ENCODE peak calls at places on chromosomes 5 and 9, in five cellular contexts. One of them, this sample, is unnamed.

GRCh38 chr5:175772747-175773533 is 98.4 kb upstream of the CPLX2 start:
- DNase-seq in activated effector memory CD4-positive, alpha-beta T cell treated with Interleukin-2 at 50 U/mL for 16 hours: no peak
- DNase-seq in cardiac muscle cell: no peak
- DNase-seq in WTC11: peak
- DNase-seq in HTR-8/SVneo: no peak
- DNase-seq in this sample: no peak

GRCh38 chr5:80399553-80400239 is 8.2 kb upstream of the ZFYVE16 start:
- DNase-seq in activated effector memory CD4-positive, alpha-beta T cell treated with Interleukin-2 at 50 U/mL for 16 hours: no peak
- DNase-seq in cardiac muscle cell: no peak
- DNase-seq in WTC11: no peak
- DNase-seq in HTR-8/SVneo: peak
- DNase-seq in this sample: peak

GRCh38 chr5:60668715-60669304 is 31.2 kb downstream of the DEPDC1B start:
- DNase-seq in activated effector memory CD4-positive, alpha-beta T cell treated with Interleukin-2 at 50 U/mL for 16 hours: no peak
- DNase-seq in cardiac muscle cell: peak
- DNase-seq in WTC11: no peak
- DNase-seq in HTR-8/SVneo: peak
- DNase-seq in this sample: no peak

GRCh38 chr5:72234265-72234700 is 85.8 kb downstream of the MRPS27 start:
- DNase-seq in activated effector memory CD4-positive, alpha-beta T cell treated with Interleukin-2 at 50 U/mL for 16 hours: no peak
- DNase-seq in cardiac muscle cell: no peak
- DNase-seq in WTC11: no peak
- DNase-seq in HTR-8/SVneo: peak
- DNase-seq in this sample: peak

GRCh38 chr9:137461663-137462395 is 2.7 kb upstream of the NSMF start:
- DNase-seq in activated effector memory CD4-positive, alpha-beta T cell treated with Interleukin-2 at 50 U/mL for 16 hours: peak
- DNase-seq in cardiac muscle cell: peak
- DNase-seq in WTC11: peak
- DNase-seq in HTR-8/SVneo: no peak
- DNase-seq in this sample: peak

GRCh38 chr9:34282096-34282495 is 47.0 kb downstream of the KIF24 start:
- DNase-seq in activated effector memory CD4-positive, alpha-beta T cell treated with Interleukin-2 at 50 U/mL for 16 hours: no peak
- DNase-seq in cardiac muscle cell: no peak
- DNase-seq in WTC11: no peak
- DNase-seq in HTR-8/SVneo: no peak
- DNase-seq in this sample: no peak

GRCh38 chr9:105064248-105065118 is 136.5 kb upstream of the ABCA1 start:
- DNase-seq in activated effector memory CD4-positive, alpha-beta T cell treated with Interleukin-2 at 50 U/mL for 16 hours: no peak
- DNase-seq in cardiac muscle cell: peak
- DNase-seq in WTC11: peak
- DNase-seq in HTR-8/SVneo: peak
- DNase-seq in this sample: no peak

GRCh38 chr9:137218212-137218753 is 3.8 kb downstream of the RNF208 start:
- DNase-seq in activated effector memory CD4-positive, alpha-beta T cell treated with Interleukin-2 at 50 U/mL for 16 hours: no peak
- DNase-seq in cardiac muscle cell: no peak
- DNase-seq in WTC11: no peak
- DNase-seq in HTR-8/SVneo: no peak
- DNase-seq in this sample: no peak

This sample was measured in T-helper 2 cell.